ENCODE peak calls at places on chromosomes 3 and 15, in nine cellular contexts. Q, V, S, U, A, F, J, M and O are unnamed samples.

GRCh38 chr3:130857336-130858026 is 36.4 kb upstream of the ATP2C1 start:
- DNase-seq in U (no peak), S (no peak), M (no peak), Q (no peak), J (no peak), A (no peak), F (no peak), V (no peak), O (no peak)

GRCh38 chr15:33068531-33068990 is 126.0 kb downstream of the FMN1 start:
- DNase-seq in A (no peak), J (no peak), F (peak; percentile 98), S (peak; percentile 48), U (peak; percentile 40), M (no peak), V (no peak), Q (peak; percentile 32), O (no peak)

GRCh38 chr3:39191103-39191502 is 1.3 kb downstream of the XIRP1 start:
- DNase-seq in F (no peak), U (no peak), A (peak; percentile 34), J (no peak), S (no peak), V (no peak), Q (no peak), M (no peak), O (no peak)

GRCh38 chr3:7436542-7436941 is 575.6 kb downstream of the GRM7 start:
- DNase-seq in J (no peak), Q (no peak), F (no peak), S (no peak), V (no peak), M (no peak), A (no peak), U (no peak), O (no peak)

GRCh38 chr3:111864821-111865656 is 6.0 kb downstream of the PHLDB2 start:
- DNase-seq in A (no peak), Q (no peak), V (no peak), S (peak; percentile 65), J (peak; percentile 89), M (no peak), F (peak; percentile 85), U (no peak), O (no peak)

GRCh38 chr15:88218557-88219214 is 37.9 kb downstream of the NTRK3 start:
- DNase-seq in S (no peak), F (no peak), Q (no peak), J (no peak), U (no peak), M (no peak), V (no peak), A (no peak), O (no peak)

GRCh38 chr3:4011136-4011535 is 211.9 kb downstream of the LRRN1 start:
- DNase-seq in A (no peak), S (no peak), U (no peak), J (no peak), F (no peak), M (no peak), Q (no peak), V (no peak), O (no peak)

GRCh38 chr3:53230789-53231188 is 25.0 kb downstream of the TKT start:
- DNase-seq in S (no peak), M (no peak), J (no peak), U (no peak), F (no peak), Q (no peak), A (no peak), V (no peak), O (no peak)

GRCh38 chr15:63514533-63514943 is 10.1 kb downstream of the USP3 start:
- DNase-seq in U (no peak), A (no peak), J (no peak), Q (no peak), S (peak; percentile 47), V (no peak), M (no peak), F (peak; percentile 71), O (no peak)

GRCh38 chr3:121748638-121749275 is 784 bp downstream of the GOLGB1 start:
- DNase-seq in S (peak; percentile 21), Q (no peak), F (no peak), A (no peak), U (no peak), V (peak; percentile 61), M (no peak), J (no peak), O (peak; percentile 35)

GRCh38 chr3:42001777-42002176 is 39.9 kb upstream of the ULK4 start:
- DNase-seq in U (no peak), S (no peak), Q (no peak), J (no peak), M (no peak), F (no peak), V (no peak), A (no peak), O (no peak)

GRCh38 chr3:45592830-45593707 is 1.5 kb upstream of the LIMD1 start:
- DNase-seq in V (peak; percentile 76), Q (peak; percentile 58), M (peak; percentile 95), A (peak; percentile 76), J (peak; percentile 69), S (peak; percentile 94), U (peak; percentile 95), F (peak; percentile 75), O (peak; percentile 52)

GRCh38 chr3:71972031-71972430 is 187.1 kb upstream of the PROK2 start:
- DNase-seq in Q (no peak), A (no peak), F (no peak), U (no peak), V (no peak), S (peak; percentile 70), M (no peak), J (no peak), O (no peak)

GRCh38 chr15:76961277-76962010 is 29.9 kb downstream of the RCN2 start:
- DNase-seq in F (no peak), U (no peak), Q (no peak), S (no peak), V (no peak), A (no peak), J (no peak), M (no peak), O (no peak)